ENCODE peak calls at places on chromosomes 5 and 9, in four cellular contexts. J is tibial artery, V is posterior cingulate gyrus, F is AML-193. X is an unnamed sample.

GRCh38 chr5:145511351-145511750 is 323.8 kb downstream of the PRELID2 start:
- DNase-seq in V (no peak), J (no peak), F (no peak), X (no peak)

GRCh38 chr5:97986069-97986468 is 787.4 kb upstream of the RGMB start:
- DNase-seq in F (no peak), V (no peak), J (no peak), X (no peak)

GRCh38 chr5:115377468-115378217 is 81.2 kb upstream of the CCDC112 start:
- DNase-seq in F (no peak), J (no peak), V (no peak), X (peak)

GRCh38 chr9:29798599-29798998 is 2225.3 kb upstream of the C9orf72 start:
- DNase-seq in V (no peak), J (no peak), F (no peak), X (no peak)

GRCh38 chr5:17061973-17062470 is 125.9 kb upstream of the MYO10 start:
- DNase-seq in V (no peak), J (no peak), F (no peak), X (no peak)

GRCh38 chr9:2087500-2088313 is 72.6 kb downstream of the SMARCA2 start:
- DNase-seq in V (no peak), F (peak), J (no peak), X (peak)

GRCh38 chr5:140162275-140162674 is 12.7 kb upstream of the CYSTM1 start:
- DNase-seq in F (no peak), V (no peak), J (peak), X (peak)

GRCh38 chr5:7374186-7374585 is 21.8 kb upstream of the ADCY2 start:
- DNase-seq in F (no peak), V (no peak), J (no peak), X (no peak)

GRCh38 chr5:73201547-73202513 is 28.8 kb downstream of the TMEM174 start:
- DNase-seq in F (peak), J (peak), V (peak), X (peak)

X was measured in MV-4-11.